ENCODE peak calls at places on chromosomes 7 and 10, in eight cellular contexts. S, N, R, A, P, X, K and B are unnamed samples.

GRCh38 chr7:130721486-130722277 is 12.3 kb downstream of the KLF14 start:
- DNase-seq in R (no peak), A (peak; percentile 31), S (peak; percentile 48), K (peak; percentile 61), X (peak; percentile 69), P (peak; percentile 42), N (peak; percentile 38), B (peak; percentile 84)

GRCh38 chr7:99380823-99381663 is 6.5 kb downstream of the ARPC1B start:
- DNase-seq in S (no peak), X (no peak), P (no peak), N (peak; percentile 89), K (peak; percentile 69), A (no peak), R (peak; percentile 77), B (peak; percentile 57)

GRCh38 chr10:45000138-45000763 is 472 bp upstream of the ZNF22 start:
- DNase-seq in X (peak; percentile 9), P (no peak), A (no peak), K (no peak), S (no peak), N (no peak), R (no peak), B (peak; percentile 92)

GRCh38 chr7:47045592-47045991 is 536.3 kb downstream of the TNS3 start:
- DNase-seq in R (no peak), X (peak; percentile 19), A (no peak), S (no peak), P (no peak), K (no peak), N (no peak), B (no peak)

GRCh38 chr7:149285581-149285975 is 23.6 kb downstream of the ZNF783 start:
- DNase-seq in P (no peak), K (peak; percentile 21), S (peak; percentile 51), X (peak; percentile 11), N (peak; percentile 47), R (no peak), A (no peak), B (peak; percentile 64)

GRCh38 chr7:42831051-42831952 is 80.6 kb downstream of the C7orf25 start:
- DNase-seq in A (no peak), S (peak; percentile 22), R (no peak), K (peak; percentile 14), X (peak; percentile 44), P (peak; percentile 20), N (peak; percentile 62), B (peak; percentile 38)

GRCh38 chr7:75921479-75921878 is 6.5 kb downstream of the POR start:
- DNase-seq in P (no peak), K (peak; percentile 37), S (no peak), N (no peak), A (no peak), R (no peak), X (no peak), B (no peak)

GRCh38 chr7:158443014-158443687 is 144.5 kb downstream of the PTPRN2 start:
- DNase-seq in X (no peak), R (no peak), N (no peak), A (no peak), K (no peak), P (no peak), S (no peak), B (no peak)

GRCh38 chr7:142375710-142376313 is 118.0 kb upstream of the PRSS58 start:
- DNase-seq in P (no peak), K (peak; percentile 94), R (no peak), X (peak; percentile 28), S (no peak), N (no peak), A (no peak), B (no peak)

GRCh38 chr7:30934225-30934624 is 22.6 kb downstream of the AQP1 start:
- DNase-seq in S (no peak), K (no peak), X (no peak), R (no peak), A (no peak), P (no peak), N (no peak), B (no peak)

GRCh38 chr10:76962851-76963250 is 674.8 kb downstream of the KCNMA1 start:
- DNase-seq in K (no peak), P (no peak), N (no peak), S (no peak), A (no peak), R (no peak), X (peak; percentile 7), B (no peak)

GRCh38 chr10:121994429-121994881 is 5.5 kb downstream of the TACC2 start:
- DNase-seq in R (no peak), N (no peak), K (no peak), P (no peak), A (peak; percentile 41), S (no peak), X (no peak), B (peak; percentile 72)

GRCh38 chr10:9848981-9849380 is 1168.7 kb upstream of the CELF2 start:
- DNase-seq in R (no peak), N (no peak), A (no peak), S (no peak), P (no peak), X (no peak), K (no peak), B (no peak)

GRCh38 chr10:5927306-5927705 is 37.3 kb downstream of the FBH1 start:
- DNase-seq in N (no peak), P (peak; percentile 67), X (peak; percentile 92), R (no peak), K (no peak), A (no peak), S (no peak), B (no peak)

GRCh38 chr10:124998624-124999291 is 56.8 kb downstream of the ZRANB1 start:
- DNase-seq in R (no peak), S (no peak), P (no peak), K (no peak), A (no peak), X (no peak), N (peak; percentile 1), B (no peak)

GRCh38 chr7:2472744-2473143 is 3.5 kb downstream of the GRIFIN start:
- DNase-seq in K (no peak), P (no peak), N (no peak), S (no peak), R (no peak), A (no peak), X (no peak), B (no peak)

GRCh38 chr10:55474258-55474657 is 673.2 kb upstream of the PCDH15 start:
- DNase-seq in X (no peak), K (no peak), R (no peak), N (no peak), A (no peak), P (no peak), S (no peak), B (no peak)

GRCh38 chr10:13715091-13715490 is 128.3 kb downstream of the PRPF18 start:
- DNase-seq in K (no peak), R (no peak), X (no peak), S (no peak), A (no peak), P (no peak), N (no peak), B (no peak)

GRCh38 chr7:32048970-32049369 is 21.2 kb downstream of the PDE1C start:
- DNase-seq in K (peak; percentile 41), P (no peak), R (no peak), N (no peak), X (no peak), S (no peak), A (no peak), B (no peak)

GRCh38 chr10:117284726-117285494 is 44.0 kb downstream of the SLC18A2 start:
- DNase-seq in X (no peak), R (no peak), K (no peak), S (no peak), N (no peak), P (no peak), A (no peak), B (no peak)

GRCh38 chr10:113310317-113310716 is 242.5 kb upstream of the HABP2 start:
- DNase-seq in N (no peak), K (no peak), P (no peak), A (no peak), X (no peak), S (no peak), R (no peak), B (no peak)

GRCh38 chr10:110508806-110509544 is 11.3 kb downstream of the DUSP5 start:
- DNase-seq in P (no peak), X (no peak), N (no peak), S (no peak), R (no peak), K (no peak), A (peak; percentile 74), B (peak; percentile 81)

GRCh38 chr7:106604303-106604918 is 56.5 kb downstream of the CCDC71L start:
- DNase-seq in K (no peak), X (no peak), P (no peak), S (no peak), A (no peak), R (no peak), N (peak; percentile 86), B (no peak)